ENCODE peak calls at places on chromosomes 2 and 18, in six cellular contexts. O, R, I, Q, L and G are unnamed samples. For H3K36me3 and H3K9me3, the result is how much of the 10 kb centered on the place peaks cover.

GRCh38 chr2:31434911-31435310 is 20.4 kb upstream of the XDH start:
- DNase-seq in O (no peak), L (no peak), R (no peak), I (no peak), Q (no peak), G (no peak)

GRCh38 chr2:226446406-226447001 is 353.1 kb downstream of the IRS1 start:
- DNase-seq in L (no peak), Q (no peak), R (no peak), O (no peak), I (no peak), G (no peak)

GRCh38 chr2:199596549-199596948 is 138.8 kb upstream of the SATB2 start:
- DNase-seq in R (no peak), O (no peak), Q (no peak), I (no peak), L (no peak), G (no peak)

GRCh38 chr18:11747731-11748130 is 58.7 kb downstream of the GNAL start:
- DNase-seq in Q (no peak), L (no peak), R (no peak), O (no peak), I (no peak), G (no peak)

GRCh38 chr2:211599146-211599545 is 939.5 kb downstream of the ERBB4 start:
- DNase-seq in L (no peak), Q (no peak), O (no peak), I (no peak), R (no peak), G (no peak)

GRCh38 chr2:46512185-46512584 is 32.8 kb downstream of the TMEM247 start:
- DNase-seq in I (no peak), L (no peak), R (no peak), O (no peak), Q (no peak), G (no peak)

GRCh38 chr2:125491663-125492062 is 1164.3 kb upstream of the GYPC start:
- DNase-seq in Q (no peak), I (no peak), L (no peak), O (no peak), R (no peak), G (no peak)

GRCh38 chr2:54864727-54865126 is 141.3 kb downstream of the EML6 start:
- DNase-seq in R (no peak), O (no peak), I (no peak), Q (no peak), L (no peak), G (no peak)

GRCh38 chr2:209499071-209499470 is 75.2 kb downstream of the MAP2 start:
- DNase-seq in I (no peak), L (no peak), Q (no peak), O (no peak), R (no peak), G (no peak)

GRCh38 chr2:109318150-109318948 is 189.3 kb downstream of the SH3RF3 start:
- DNase-seq in O (peak), Q (no peak), L (peak), I (peak), R (no peak), G (no peak)

GRCh38 chr2:173929441-173929840 is 35.7 kb downstream of the SP3 start:
- DNase-seq in R (no peak), O (no peak), L (no peak), Q (no peak), I (no peak), G (no peak)

GRCh38 chr2:136025057-136025973 is 39.9 kb upstream of the DARS1 start:
- DNase-seq in R (peak), O (peak), Q (peak), I (peak), L (peak), G (no peak)

GRCh38 chr2:46025081-46025480 is 272.1 kb upstream of the EPAS1 start:
- DNase-seq in Q (no peak), L (no peak), O (no peak), I (no peak), R (no peak), G (no peak)

GRCh38 chr2:48445091-48445725 is 84.7 kb upstream of the STON1 start:
- DNase-seq in O (no peak), I (no peak), R (no peak), Q (no peak), L (no peak), G (no peak)

GRCh38 chr2:8586397-8587051 is 95.3 kb upstream of the ID2 start:
- DNase-seq in R (no peak), L (no peak), Q (no peak), I (no peak), O (no peak), G (no peak)

GRCh38 chr18:10020176-10020575 is 106.4 kb downstream of the VAPA start:
- DNase-seq in R (no peak), I (no peak), L (no peak), Q (no peak), O (no peak), G (no peak)

GRCh38 chr18:35522130-35522959 is 24.6 kb upstream of the INO80C start:
- DNase-seq in Q (no peak), I (no peak), R (no peak), L (no peak), O (no peak), G (no peak)

GRCh38 chr18:75471850-75472249 is 44.3 kb upstream of the SMIM21 start:
- DNase-seq in I (no peak), L (no peak), R (peak), O (no peak), Q (no peak), G (no peak)

GRCh38 chr2:96202152-96202856 is 6.3 kb downstream of the STARD7 start:
- DNase-seq in L (no peak), R (no peak), Q (no peak), I (no peak), O (no peak), G (no peak)

GRCh38 chr18:55731594-55732042 is 143.6 kb upstream of the TCF4 start:
- DNase-seq in I (no peak), R (no peak), L (no peak), Q (no peak), O (no peak), G (no peak)

GRCh38 chr2:154240921-154241379 is 369.2 kb downstream of the GALNT13 start:
- DNase-seq in L (peak), R (peak), I (no peak), Q (no peak), O (no peak), G (no peak)

GRCh38 chr18:79372991-79373390 is 22.7 kb upstream of the NFATC1 start:
- DNase-seq in I (no peak), R (no peak), L (no peak), Q (no peak), O (no peak), G (no peak)

GRCh38 chr2:144596074-144596871 is 76.4 kb upstream of the ZEB2 start:
- DNase-seq in L (no peak), O (no peak), I (no peak), R (no peak), Q (no peak), G (no peak)

GRCh38 chr18:7221424-7222155 is 9.3 kb upstream of the LRRC30 start:
- DNase-seq in O (peak), Q (no peak), I (peak), R (no peak), L (no peak), G (no peak)

GRCh38 chr2:17630089-17630488 is 89.6 kb downstream of the VSNL1 start:
- DNase-seq in O (no peak), L (no peak), I (no peak), R (no peak), Q (no peak), G (no peak)

GRCh38 chr2:133431289-133431688 is 137.0 kb downstream of the NCKAP5 start:
- DNase-seq in I (no peak), Q (no peak), O (no peak), R (no peak), L (no peak), G (no peak)

GRCh38 chr2:99635710-99636431 is 146.1 kb upstream of the REV1 start:
- DNase-seq in Q (no peak), I (peak), O (no peak), L (peak), R (no peak), G (no peak)

GRCh38 chr2:37650548-37651101 is 20.8 kb downstream of the CDC42EP3 start:
- DNase-seq in L (no peak), I (no peak), Q (no peak), O (no peak), R (no peak), G (no peak)

GRCh38 chr18:67133669-67134068 is 382.9 kb downstream of the DSEL start:
- DNase-seq in R (no peak), I (no peak), O (no peak), L (no peak), Q (no peak), G (no peak)

GRCh38 chr2:77016481-77016880 is 505.7 kb downstream of the LRRTM4 start:
- DNase-seq in Q (no peak), O (no peak), L (no peak), I (no peak), R (no peak), G (no peak)
- H3K36me3 ChIP-seq in Q (under half), O (under half), L (under half), I (under half), R (under half), G (under half)

GRCh38 chr2:63950414-63950813 is 68.8 kb downstream of the VPS54 start:
- DNase-seq in O (no peak), Q (no peak), R (no peak), L (no peak), I (no peak), G (no peak)
- H3K9me3 ChIP-seq in O (under half), Q (under half), R (under half), L (under half), I (under half), G (under half)

GRCh38 chr18:29651121-29651675 is 1391.3 kb downstream of the DSC3 start:
- DNase-seq in R (no peak), Q (no peak), L (no peak), O (no peak), I (no peak), G (no peak)

GRCh38 chr18:29648891-29649290 is 1393.7 kb downstream of the DSC3 start:
- DNase-seq in L (no peak), Q (no peak), O (no peak), I (no peak), R (no peak), G (no peak)

GRCh38 chr18:29652797-29653196 is 1389.7 kb downstream of the DSC3 start:
- DNase-seq in I (no peak), O (no peak), R (no peak), Q (no peak), L (no peak), G (no peak)

GRCh38 chr18:29653816-29654215 is 1388.7 kb downstream of the DSC3 start:
- DNase-seq in O (no peak), I (no peak), Q (no peak), L (no peak), R (no peak), G (no peak)
- H3K36me3 ChIP-seq in O (under half), I (under half), Q (under half), L (under half), R (under half), G (under half)

GRCh38 chr2:239934571-239935171 is 90.5 kb downstream of the NDUFA10 start:
- DNase-seq in I (peak), O (no peak), Q (peak), R (peak), L (peak), G (no peak)
- H3K9me3 ChIP-seq in I (under half), O (under half), Q (under half), R (under half), L (under half), G (under half)

GRCh38 chr18:51183372-51184091 is 13.9 kb downstream of the MEX3C start:
- DNase-seq in L (no peak), R (no peak), I (no peak), O (no peak), Q (no peak), G (no peak)
- H3K36me3 ChIP-seq in L (under half), R (under half), I (under half), O (under half), Q (under half), G (under half)